ENCODE peak calls at places on chromosome 21, in five cellular contexts. N is HFFc6, F is transverse colon, C is GM12865, M is NB4. Q is an unnamed sample.

GRCh38 chr21:42587036-42587435 is 66.4 kb upstream of the PDE9A start:
- DNase-seq in N (no peak), F (no peak), C (no peak), M (no peak), Q (no peak)

GRCh38 chr21:34882719-34883131 is 166.4 kb downstream of the RUNX1 start:
- DNase-seq in N (no peak), F (no peak), C (peak; percentile 27), M (peak; percentile 79), Q (no peak)

GRCh38 chr21:44427241-44428120 is 27.8 kb upstream of the LRRC3 start:
- DNase-seq in N (no peak), F (no peak), C (no peak), M (no peak), Q (no peak)

GRCh38 chr21:35226960-35227741 is 178.0 kb upstream of the RUNX1 start:
- DNase-seq in N (no peak), F (peak; percentile 39), C (peak; percentile 86), M (peak; percentile 58), Q (no peak)

GRCh38 chr21:42630626-42631025 is 22.8 kb upstream of the PDE9A start:
- DNase-seq in N (no peak), F (peak; percentile 1), C (no peak), M (no peak), Q (no peak)

GRCh38 chr21:41806773-41807172 is 39.9 kb upstream of the RIPK4 start:
- DNase-seq in N (no peak), F (no peak), C (no peak), M (no peak), Q (no peak)

GRCh38 chr21:44650265-44650972 is 4.0 kb downstream of the KRTAP12-4 start:
- DNase-seq in N (no peak), F (no peak), C (no peak), M (no peak), Q (no peak)

GRCh38 chr21:35933466-35933865 is 126.9 kb downstream of the SETD4 start:
- DNase-seq in N (peak; percentile 92), F (peak; percentile 34), C (peak; percentile 15), M (peak; percentile 79), Q (peak; percentile 67)

GRCh38 chr21:22106720-22107410 is 1108.7 kb downstream of the NCAM2 start:
- DNase-seq in N (no peak), F (no peak), C (no peak), M (no peak), Q (no peak)

GRCh38 chr21:26550357-26550756 is 22.7 kb downstream of the CYYR1 start:
- DNase-seq in N (no peak), F (no peak), C (no peak), M (no peak), Q (no peak)

GRCh38 chr21:18049461-18049860 is 195.2 kb upstream of the CHODL start:
- DNase-seq in N (no peak), F (no peak), C (no peak), M (no peak), Q (no peak)

GRCh38 chr21:34511154-34511553 is 856 bp downstream of the KCNE1 start:
- DNase-seq in N (no peak), F (no peak), C (no peak), M (peak; percentile 25), Q (no peak)

GRCh38 chr21:41827951-41828883 is 50.9 kb downstream of the PRDM15 start:
- DNase-seq in N (no peak), F (no peak), C (no peak), M (no peak), Q (no peak)

GRCh38 chr21:15826147-15826780 is 96.5 kb downstream of the USP25 start:
- DNase-seq in N (peak; percentile 17), F (peak; percentile 26), C (peak; percentile 64), M (peak; percentile 55), Q (no peak)

GRCh38 chr21:42574234-42575027 is 60.8 kb downstream of the SLC37A1 start:
- DNase-seq in N (no peak), F (peak; percentile 9), C (no peak), M (peak; percentile 10), Q (no peak)

GRCh38 chr21:34865922-34866271 is 183.2 kb downstream of the RUNX1 start:
- DNase-seq in N (no peak), F (peak; percentile 28), C (peak; percentile 94), M (peak; percentile 91), Q (no peak)

GRCh38 chr21:37220981-37221664 is 46.0 kb downstream of the VPS26C start:
- DNase-seq in N (peak; percentile 79), F (peak; percentile 95), C (peak; percentile 98), M (peak; percentile 95), Q (no peak)
- TF ChIP-seq CTCF in N (no peak), F (no peak), C (peak; percentile 73), M (peak; percentile 30), Q (peak; percentile 39)

GRCh38 chr21:29104239-29104708 is 26.2 kb upstream of the MAP3K7CL start:
- DNase-seq in N (no peak), F (no peak), C (no peak), M (no peak), Q (no peak)
- TF ChIP-seq CTCF in N (no peak), F (no peak), C (no peak), M (no peak), Q (no peak)

GRCh38 chr21:38875694-38876492 is 70.2 kb downstream of the ETS2 start:
- DNase-seq in N (no peak), F (no peak), C (no peak), M (peak; percentile 47), Q (peak; percentile 44)

GRCh38 chr21:38869196-38869595 is 63.5 kb downstream of the ETS2 start:
- DNase-seq in N (no peak), F (no peak), C (no peak), M (no peak), Q (no peak)

DNA sequence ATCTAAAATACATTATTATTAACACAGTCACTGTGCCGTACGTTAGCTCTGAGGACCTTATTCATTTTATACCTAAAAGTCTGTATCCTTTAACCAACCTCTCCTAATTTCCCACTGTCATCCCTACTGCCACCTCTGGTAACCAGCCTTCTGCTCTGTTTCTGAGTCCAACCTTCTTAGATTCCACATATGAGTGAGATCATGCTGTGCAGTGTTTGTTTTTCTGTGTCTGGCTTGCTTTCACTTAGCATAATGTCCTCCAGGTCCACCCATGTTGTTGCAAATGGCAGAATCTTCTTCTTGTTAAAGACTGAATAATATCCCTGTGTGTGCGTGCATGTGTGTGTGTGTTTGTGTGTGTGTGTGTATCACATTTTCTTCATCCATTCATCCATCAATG is 64.2 kb downstream of the ETS2 start:
- DNase-seq in N (no peak), F (no peak), C (no peak), M (no peak), Q (no peak)
- TF ChIP-seq CTCF in N (no peak), F (no peak), C (no peak), M (no peak), Q (peak; percentile 5)

DNA sequence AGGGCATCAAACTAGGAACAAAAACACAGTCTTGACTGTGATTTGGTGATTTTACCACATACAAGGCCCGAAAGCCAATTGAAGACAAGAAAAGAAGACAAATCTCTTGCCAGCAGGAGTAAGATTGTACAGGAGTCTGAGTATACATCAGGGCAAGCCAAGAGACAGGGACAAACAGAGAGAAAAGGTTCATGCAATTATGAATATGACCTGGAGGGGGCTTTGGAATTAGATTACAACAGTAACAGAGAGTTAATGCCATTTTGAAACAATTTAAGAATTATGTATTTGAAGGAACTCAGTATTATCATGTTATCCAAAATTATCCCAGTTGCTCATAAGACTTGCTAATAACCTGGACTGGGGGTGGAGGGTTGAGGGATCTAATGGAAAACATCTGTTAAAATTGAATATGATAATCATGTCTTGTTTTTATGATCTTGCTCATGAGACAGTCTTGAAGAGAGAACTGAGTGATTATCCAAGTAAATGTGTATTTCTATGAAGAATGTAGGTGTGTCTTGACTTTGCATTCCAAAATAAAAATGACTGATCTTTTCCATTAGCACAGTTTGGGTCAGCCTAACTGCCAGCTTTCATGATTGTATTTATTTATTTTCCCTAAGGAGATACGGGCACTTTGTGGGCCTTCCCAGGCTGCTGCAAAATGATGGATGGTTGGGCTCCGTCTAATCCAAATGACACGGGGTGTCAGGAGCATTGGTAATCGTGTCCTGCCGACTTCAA is 117.7 kb downstream of the ERG start:
- DNase-seq in N (peak; percentile 33), F (no peak), C (no peak), M (peak; percentile 54), Q (no peak)
- TF ChIP-seq CTCF in N (peak; percentile 72), F (no peak), C (no peak), M (no peak), Q (no peak)

GRCh38 chr21:32278068-32278467 is 781 bp downstream of the MIS18A start:
- DNase-seq in N (peak; percentile 19), F (no peak), C (peak; percentile 23), M (peak; percentile 62), Q (no peak)

GRCh38 chr21:32276671-32277070 is 2.2 kb downstream of the MIS18A start:
- DNase-seq in N (no peak), F (no peak), C (no peak), M (no peak), Q (no peak)

GRCh38 chr21:32279377-32279680 is 480 bp upstream of the MIS18A start:
- DNase-seq in N (no peak), F (no peak), C (no peak), M (no peak), Q (no peak)

GRCh38 chr21:32281531-32281930 is 2.7 kb upstream of the MIS18A start:
- DNase-seq in N (no peak), F (no peak), C (no peak), M (no peak), Q (no peak)

DNA sequence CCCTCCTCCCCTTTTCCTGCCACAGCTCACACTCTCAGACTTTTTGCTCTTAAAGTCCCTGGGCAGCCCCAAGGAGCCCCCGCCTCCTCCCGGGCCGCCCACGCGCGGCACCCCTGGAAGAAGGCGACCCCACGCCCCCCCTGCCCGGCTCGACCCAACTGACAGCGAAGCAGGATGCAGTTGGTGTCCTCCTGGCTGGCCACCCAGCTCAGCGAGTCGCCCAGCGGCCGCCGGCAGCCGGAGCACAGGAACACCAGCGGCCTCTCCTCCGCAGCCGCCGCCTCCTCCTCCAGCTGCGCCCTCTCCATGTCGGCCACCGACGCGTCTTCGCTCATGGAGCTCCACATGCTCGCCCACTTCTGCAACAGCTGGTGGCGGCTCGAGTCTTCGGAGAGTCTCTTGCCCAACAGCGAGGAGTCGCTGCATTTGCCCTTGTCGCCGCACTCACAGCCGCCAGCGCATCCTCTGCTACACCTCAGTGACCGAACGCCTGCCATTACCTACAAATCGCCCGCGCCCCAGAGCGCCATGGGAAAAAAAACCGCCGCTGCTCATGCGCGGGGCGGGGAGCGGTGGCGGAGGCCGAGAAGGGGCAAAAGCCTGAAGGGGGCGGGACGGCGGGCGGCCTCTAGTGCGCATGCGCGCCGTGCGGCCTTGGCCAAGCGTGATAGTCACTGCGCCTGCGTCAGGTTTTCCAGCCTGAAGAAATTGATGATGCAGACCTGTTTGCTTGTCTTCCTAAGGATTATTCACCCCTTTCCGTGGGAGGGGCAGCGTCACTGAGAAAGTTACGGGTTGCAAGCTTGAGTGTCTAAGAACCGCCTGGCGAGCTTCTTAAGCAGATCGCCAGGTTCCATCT is at the start of gene MIS18A:
- DNase-seq in N (peak; percentile 95), F (peak; percentile 97), C (peak; percentile 96), M (peak; percentile 92), Q (peak; percentile 52)
- TF ChIP-seq CTCF in N (peak; percentile 46), F (no peak), C (no peak), M (no peak), Q (no peak)

DNA sequence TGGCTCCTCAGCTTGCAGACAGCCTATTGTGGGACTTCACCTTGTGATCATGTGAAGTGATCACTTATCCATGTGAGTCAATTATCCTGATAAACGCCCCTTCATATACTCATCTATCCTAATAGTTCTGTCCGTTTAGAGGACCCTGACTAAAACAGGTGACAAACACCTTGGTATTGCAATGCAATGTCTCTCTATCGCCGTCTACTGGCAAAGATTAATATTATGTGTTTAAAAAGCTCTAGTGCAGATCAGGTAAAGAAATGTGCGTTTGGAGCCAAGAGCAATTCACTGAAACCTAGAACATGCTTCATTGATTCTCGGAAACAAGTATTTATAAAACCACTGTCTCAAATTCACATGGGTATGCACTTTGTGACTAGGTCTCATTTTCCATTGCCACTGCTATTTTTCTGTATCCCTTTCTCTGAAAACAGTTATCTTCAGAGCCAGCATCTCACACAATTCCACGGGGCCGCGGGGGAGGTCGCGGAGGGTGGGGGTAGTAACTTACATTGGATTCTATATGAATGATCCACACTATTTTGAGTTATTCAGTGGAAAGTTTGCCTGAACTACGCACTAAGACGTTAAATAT is 554.6 kb upstream of the NCAM2 start:
- DNase-seq in N (no peak), F (no peak), C (peak; percentile 6), M (peak; percentile 40), Q (no peak)
- TF ChIP-seq CTCF in N (peak; percentile 39), F (peak; percentile 39), C (peak; percentile 46), M (peak; percentile 52), Q (no peak)